ENCODE peak calls at places on chromosomes 11 and 22, in five cellular contexts. Q, W, A, O and B are unnamed samples.

GRCh38 chr11:56841210-56841810 is 92.8 kb upstream of the OR9G4 start:
- DNase-seq in W (no peak), A (peak), Q (peak), O (no peak), B (peak)

GRCh38 chr11:17807034-17807433 is 72.5 kb downstream of the KCNC1 start:
- DNase-seq in W (no peak), A (no peak), Q (no peak), O (no peak), B (no peak)

GRCh38 chr22:44638966-44639739 is 62.9 kb upstream of the PRR5 start:
- DNase-seq in A (no peak), O (no peak), W (no peak), Q (no peak), B (no peak)

GRCh38 chr11:60924110-60924905 is at the start of gene TMEM132A:
- DNase-seq in A (peak), Q (peak), W (no peak), O (no peak), B (peak)

GRCh38 chr22:20720692-20721408 is 53.1 kb upstream of the SERPIND1 start:
- DNase-seq in Q (no peak), A (no peak), O (no peak), W (peak), B (no peak)

GRCh38 chr11:63443714-63444113 is 47.3 kb downstream of the PLAAT5 start:
- DNase-seq in A (no peak), O (no peak), W (no peak), Q (no peak), B (no peak)

GRCh38 chr11:62669420-62670161 is 1.9 kb upstream of the UQCC3 start:
- DNase-seq in W (peak), Q (peak), O (no peak), A (peak), B (no peak)

GRCh38 chr11:117562111-117562510 is 234.5 kb downstream of the CEP164 start:
- DNase-seq in Q (no peak), A (no peak), W (peak), O (no peak), B (no peak)

GRCh38 chr11:68889948-68890446 is 13.6 kb downstream of the MRPL21 start:
- DNase-seq in O (no peak), A (peak), W (no peak), Q (no peak), B (no peak)

GRCh38 chr11:111528557-111528956 is 12.0 kb upstream of the LAYN start:
- DNase-seq in O (no peak), Q (no peak), W (no peak), A (no peak), B (no peak)

GRCh38 chr22:44431256-44431655 is 66.8 kb downstream of the RTL6 start:
- DNase-seq in O (no peak), W (no peak), Q (no peak), A (no peak), B (no peak)

GRCh38 chr22:46295277-46295971 is 1.2 kb upstream of the GTSE1 start:
- DNase-seq in A (no peak), O (no peak), W (no peak), Q (no peak), B (no peak)

GRCh38 chr11:47051217-47051616 is 114.7 kb downstream of the CSTPP1 start:
- DNase-seq in Q (no peak), W (no peak), O (no peak), A (no peak), B (no peak)

GRCh38 chr11:132126973-132127900 is 756.8 kb downstream of the NTM start:
- DNase-seq in Q (peak), A (peak), W (no peak), O (no peak), B (no peak)

GRCh38 chr11:130847517-130847916 is 68.8 kb downstream of the SNX19 start:
- DNase-seq in Q (peak), O (no peak), A (no peak), W (no peak), B (no peak)

GRCh38 chr11:34790620-34791019 is 125.6 kb downstream of the APIP start:
- DNase-seq in A (no peak), W (no peak), Q (no peak), O (no peak), B (no peak)

GRCh38 chr22:46377566-46378498 is 42.3 kb downstream of the TRMU start:
- DNase-seq in A (peak), O (no peak), W (peak), Q (peak), B (peak)

GRCh38 chr11:130476200-130476921 is 27.9 kb downstream of the ADAMTS15 start:
- DNase-seq in O (no peak), W (no peak), Q (no peak), A (no peak), B (no peak)

GRCh38 chr11:32386770-32387377 is 48.5 kb downstream of the WT1 start:
- DNase-seq in W (no peak), O (no peak), Q (peak), A (no peak), B (no peak)

GRCh38 chr22:48449466-48450187 is 1378.0 kb downstream of the BRD1 start:
- DNase-seq in W (no peak), A (no peak), Q (no peak), O (no peak), B (no peak)

GRCh38 chr11:35139883-35140282 is 912 bp downstream of the CD44 start:
- DNase-seq in W (no peak), O (no peak), A (no peak), Q (no peak), B (no peak)

GRCh38 chr22:19965771-19966709 is 24.4 kb upstream of the TXNRD2 start:
- DNase-seq in A (peak), O (no peak), Q (no peak), W (peak), B (no peak)

GRCh38 chr11:358129-358805 is 11.0 kb upstream of the B4GALNT4 start:
- DNase-seq in Q (peak), A (no peak), W (peak), O (no peak), B (no peak)

GRCh38 chr11:22581354-22581753 is 44.3 kb downstream of the FANCF start:
- DNase-seq in Q (no peak), W (no peak), O (no peak), A (no peak), B (no peak)

GRCh38 chr11:32792948-32793475 is 1.4 kb downstream of the CCDC73 start:
- DNase-seq in Q (peak), W (no peak), A (peak), O (peak), B (peak)

DNA sequence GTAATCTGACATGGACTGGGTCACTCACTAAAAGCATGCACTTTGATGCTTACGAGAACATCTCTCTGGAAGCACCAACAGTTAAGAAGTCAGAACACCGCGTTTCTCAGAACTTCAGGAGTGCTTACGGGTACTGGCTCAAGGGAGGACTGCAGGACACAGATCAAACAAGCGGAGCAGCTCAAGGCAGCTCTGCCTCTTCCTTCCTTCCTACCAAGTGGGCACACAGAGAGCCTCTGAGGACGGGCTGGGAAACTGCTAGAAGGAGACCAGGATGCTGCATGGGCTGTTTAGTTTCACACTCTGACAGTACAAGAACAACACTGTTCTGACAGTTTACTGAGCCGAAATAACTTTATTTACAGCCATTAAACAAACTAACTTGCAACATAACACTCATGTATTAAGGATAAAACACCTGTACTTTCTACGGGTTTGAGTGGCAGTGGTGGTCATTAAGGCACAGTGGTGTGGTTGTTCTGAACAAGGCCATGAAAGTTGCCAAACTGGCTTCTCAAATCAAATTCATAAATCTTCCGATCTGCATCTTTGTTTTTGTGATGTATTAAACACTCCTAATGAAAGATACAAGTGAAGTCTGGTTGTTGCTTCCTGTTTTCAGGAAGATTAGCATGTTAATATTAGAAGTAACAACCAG is 37.5 kb downstream of the ARFGAP3 start:
- DNase-seq in A (no peak), W (no peak), Q (no peak), O (no peak), B (no peak)
- TF ChIP-seq CTCF in A (no peak), W (no peak), Q (no peak), O (no peak), B (no peak)

DNA sequence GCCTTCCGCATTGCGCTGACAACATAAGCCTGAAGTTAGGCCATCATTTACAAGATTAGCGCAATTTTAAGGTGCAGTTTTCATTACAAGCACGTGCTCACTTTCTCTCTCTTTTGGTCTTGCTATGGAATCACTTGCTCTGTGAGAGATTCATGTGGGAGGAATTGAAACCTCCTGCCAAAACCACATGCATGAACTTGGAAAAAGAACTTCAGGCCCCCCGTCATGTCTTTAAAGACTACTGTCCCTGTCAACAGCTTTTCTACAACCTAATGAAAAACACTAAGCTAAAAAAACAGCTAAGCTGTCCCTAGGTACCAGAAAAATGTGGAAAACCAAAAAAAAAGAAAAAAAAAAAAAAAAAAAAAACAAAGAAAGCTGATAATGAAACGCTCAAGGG is 1707.6 kb upstream of the RAG2 start:
- DNase-seq in A (no peak), O (no peak), Q (no peak), W (no peak), B (no peak)
- TF ChIP-seq CTCF in A (no peak), O (no peak), Q (no peak), W (no peak), B (no peak)

DNA sequence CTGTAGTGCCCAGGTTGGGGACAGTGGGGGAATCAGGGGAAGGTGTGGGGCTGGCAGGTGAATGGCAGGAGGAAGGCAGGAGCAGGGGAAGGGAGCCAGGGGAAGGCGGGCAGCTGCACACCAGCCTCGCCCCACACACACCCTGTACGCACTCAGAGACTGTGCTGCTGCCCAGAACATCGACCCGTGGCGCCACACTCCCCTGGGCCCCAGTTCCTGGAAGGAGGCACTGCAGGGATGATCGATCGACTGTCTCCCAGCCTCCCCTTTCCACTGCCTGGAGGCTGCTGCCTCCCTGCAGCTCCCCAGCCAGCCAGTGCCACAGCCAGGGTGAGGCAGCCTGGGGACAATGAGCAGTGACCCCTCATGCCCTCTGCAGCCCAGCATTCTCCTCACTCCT is 19.2 kb downstream of the PDE2A start:
- DNase-seq in Q (no peak), W (no peak), A (no peak), O (no peak), B (no peak)
- TF ChIP-seq CTCF in Q (no peak), W (no peak), A (no peak), O (no peak), B (no peak)

DNA sequence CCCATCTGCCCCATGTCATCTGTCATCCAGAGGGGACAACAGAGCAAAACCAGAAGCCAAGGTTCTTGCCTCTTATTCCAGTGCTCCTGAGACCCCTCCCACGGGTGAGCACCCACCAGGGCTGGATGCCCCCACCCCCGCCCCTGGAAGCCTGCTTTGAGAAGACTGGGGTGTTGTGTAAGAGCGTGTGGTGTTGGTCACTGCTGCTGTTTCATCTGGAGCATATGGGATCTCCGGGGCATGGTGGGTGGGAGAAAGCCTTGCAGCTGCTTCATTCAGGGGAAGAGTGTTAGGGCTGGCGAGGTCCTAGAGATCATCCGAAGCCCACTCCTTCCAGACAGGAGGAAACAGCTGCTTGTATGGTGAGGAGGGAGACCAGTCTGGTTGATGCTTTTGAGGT is 54.1 kb downstream of the CHRDL2 start:
- DNase-seq in O (no peak), W (no peak), A (no peak), Q (no peak), B (no peak)
- TF ChIP-seq CTCF in O (no peak), W (no peak), A (no peak), Q (no peak), B (no peak)

DNA sequence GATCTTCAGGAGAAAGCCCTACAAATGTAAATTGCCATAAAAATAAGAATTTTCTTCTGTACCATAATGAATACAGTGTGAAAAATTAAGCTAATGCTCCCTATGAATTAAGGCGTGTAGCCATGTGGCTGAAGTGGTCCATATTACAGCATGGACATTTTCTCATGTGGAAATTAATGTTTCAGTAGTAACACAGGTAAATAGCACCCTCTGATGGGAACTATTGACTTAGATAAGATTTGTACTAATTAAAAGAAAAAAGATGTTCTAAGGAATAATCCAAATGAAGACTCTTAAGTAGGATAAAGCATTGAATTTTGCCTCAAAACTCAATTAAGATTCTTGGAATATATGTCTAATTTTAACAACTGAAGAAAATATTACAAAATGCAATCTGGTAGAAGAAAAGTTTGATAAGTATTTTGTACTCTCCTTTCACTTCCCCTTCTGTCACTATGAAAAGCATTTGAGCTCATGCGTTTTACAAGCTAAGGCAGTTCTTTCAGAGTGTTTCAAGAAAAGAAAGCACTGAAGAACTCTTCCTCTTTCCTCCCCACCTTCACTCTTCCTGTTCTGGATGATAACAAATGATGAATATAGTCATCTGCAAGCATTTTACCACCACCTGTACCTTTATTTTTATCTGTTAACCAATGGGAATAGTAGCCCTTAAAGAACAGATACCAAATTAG is 9.9 kb upstream of the OR8D2 start:
- DNase-seq in A (no peak), Q (no peak), O (no peak), W (no peak), B (no peak)
- TF ChIP-seq CTCF in A (no peak), Q (no peak), O (no peak), W (no peak), B (no peak)

DNA sequence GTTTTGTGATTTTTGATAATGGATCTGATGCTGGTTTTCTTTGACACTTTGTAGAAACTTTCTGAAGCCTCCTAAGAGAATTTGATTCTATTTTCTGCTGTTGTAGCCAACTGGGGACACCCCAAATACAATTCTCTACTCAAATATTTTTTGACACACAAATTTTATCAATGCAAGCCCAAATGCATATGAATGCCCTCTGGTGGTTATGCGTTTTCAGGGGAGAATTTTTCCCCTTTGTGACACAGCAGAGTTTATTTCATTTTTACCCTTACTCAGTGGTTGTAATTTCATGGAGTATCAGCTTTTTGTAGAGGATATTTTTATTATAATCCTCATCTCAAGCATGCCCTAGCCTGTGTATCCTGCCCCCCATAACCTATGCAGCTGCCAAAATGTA is 44.7 kb upstream of the MTMR2 start:
- DNase-seq in Q (no peak), W (no peak), O (no peak), A (no peak), B (no peak)
- TF ChIP-seq CTCF in Q (no peak), W (no peak), O (no peak), A (no peak), B (no peak)

GRCh38 chr11:27672836-27673464 is 27.3 kb downstream of the BDNF start:
- DNase-seq in A (no peak), W (no peak), Q (no peak), O (no peak), B (no peak)

GRCh38 chr11:27679136-27680015 is 20.9 kb downstream of the BDNF start:
- DNase-seq in W (no peak), Q (no peak), O (no peak), A (no peak), B (no peak)

GRCh38 chr11:27678242-27678641 is 22.0 kb downstream of the BDNF start:
- DNase-seq in A (no peak), O (no peak), W (no peak), Q (no peak), B (no peak)

GRCh38 chr11:27677108-27677507 is 23.1 kb downstream of the BDNF start:
- DNase-seq in A (no peak), W (no peak), O (no peak), Q (no peak), B (no peak)

DNA sequence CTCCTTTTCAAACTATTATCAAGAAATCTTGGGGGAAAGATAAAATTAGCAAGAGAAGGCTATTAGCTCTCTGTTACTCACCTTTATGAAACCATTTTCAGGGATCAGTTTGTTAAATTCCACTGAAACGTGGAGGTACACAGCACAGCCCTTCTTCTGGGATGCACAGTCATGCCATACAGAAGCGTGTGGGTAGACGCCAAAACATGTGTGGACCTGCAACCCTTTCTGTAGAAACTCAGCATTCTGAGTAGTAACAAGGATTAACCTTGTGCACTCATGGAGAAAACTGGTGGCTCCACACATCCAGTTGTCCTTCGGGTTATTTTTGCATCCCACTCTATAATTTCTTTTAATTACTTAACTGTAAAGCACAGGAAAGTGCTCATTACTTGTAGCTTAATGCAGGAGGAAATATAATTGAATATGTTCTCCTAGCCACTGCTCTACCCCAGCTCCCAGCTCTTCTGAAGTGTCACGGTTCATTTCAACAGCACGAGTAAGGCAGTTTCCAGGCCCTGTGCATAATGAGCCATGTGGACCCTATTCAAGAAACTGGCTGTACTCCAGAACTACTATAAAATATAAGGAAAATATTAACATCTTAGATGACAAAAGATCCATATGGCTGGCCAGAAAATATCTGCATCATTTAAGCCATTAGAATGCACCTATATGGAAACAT is 26.1 kb downstream of the BDNF start:
- DNase-seq in W (no peak), O (no peak), A (no peak), Q (no peak), B (no peak)
- TF ChIP-seq CTCF in W (no peak), O (no peak), A (no peak), Q (no peak), B (no peak)

GRCh38 chr22:26797910-26798309 is 140.5 kb downstream of the MIAT start:
- DNase-seq in W (no peak), A (peak), O (no peak), Q (no peak), B (no peak)
- TF ChIP-seq CTCF in W (no peak), A (peak), O (no peak), Q (no peak), B (no peak)